ENCODE peak calls at places on chromosomes 4 and X, in four cellular contexts. One of them, this sample, is unnamed.

GRCh38 chr4:1050486-1051213 is 39.2 kb downstream of the FGFRL1 start:
- DNase-seq in K562: no peak
- DNase-seq in HEK293T: no peak
- DNase-seq in HepG2: no peak
- DNase-seq in this sample: peak

GRCh38 chrX:13345037-13345436 is 25.2 kb upstream of the ATXN3L start:
- DNase-seq in K562: no peak
- DNase-seq in HEK293T: no peak
- DNase-seq in HepG2: no peak
- DNase-seq in this sample: no peak

GRCh38 chr4:112183252-112183651 is 38.0 kb downstream of the FAM241A start:
- DNase-seq in K562: no peak
- DNase-seq in HEK293T: no peak
- DNase-seq in HepG2: no peak
- DNase-seq in this sample: no peak

GRCh38 chr4:41318839-41319530 is 62.3 kb downstream of the UCHL1 start:
- DNase-seq in K562: no peak
- DNase-seq in HEK293T: no peak
- DNase-seq in HepG2: peak
- DNase-seq in this sample: no peak

GRCh38 chr4:17358236-17358635 is 153.7 kb downstream of the QDPR start:
- DNase-seq in K562: no peak
- DNase-seq in HEK293T: no peak
- DNase-seq in HepG2: no peak
- DNase-seq in this sample: no peak

GRCh38 chrX:118261136-118261535 is 84.8 kb upstream of the WDR44 start:
- DNase-seq in K562: no peak
- DNase-seq in HEK293T: no peak
- DNase-seq in HepG2: no peak
- DNase-seq in this sample: no peak

GRCh38 chr4:5267418-5267817 is 216.1 kb downstream of the STK32B start:
- DNase-seq in K562: no peak
- DNase-seq in HEK293T: no peak
- DNase-seq in HepG2: no peak
- DNase-seq in this sample: no peak

GRCh38 chr4:2258091-2259035 is 3.5 kb downstream of the MXD4 start:
- DNase-seq in K562: no peak
- DNase-seq in HEK293T: no peak
- DNase-seq in HepG2: no peak
- DNase-seq in this sample: peak

GRCh38 chr4:175470141-175470540 is 341.9 kb downstream of the GPM6A start:
- DNase-seq in K562: no peak
- DNase-seq in HEK293T: no peak
- DNase-seq in HepG2: no peak
- DNase-seq in this sample: no peak

GRCh38 chr4:74630551-74630950 is 163.8 kb downstream of the BTC start:
- DNase-seq in K562: no peak
- DNase-seq in HEK293T: no peak
- DNase-seq in HepG2: no peak
- DNase-seq in this sample: no peak

GRCh38 chrX:130887392-130887791 is 15.6 kb downstream of the ENOX2 start:
- DNase-seq in K562: no peak
- DNase-seq in HEK293T: no peak
- DNase-seq in HepG2: no peak
- DNase-seq in this sample: no peak

GRCh38 chrX:11929476-11929875 is 171.4 kb downstream of the MSL3 start:
- DNase-seq in K562: no peak
- DNase-seq in HEK293T: no peak
- DNase-seq in HepG2: no peak
- DNase-seq in this sample: no peak

GRCh38 chrX:2387614-2388239 is 113.0 kb downstream of the DHRSX start:
- DNase-seq in K562: no peak
- DNase-seq in HEK293T: no peak
- DNase-seq in HepG2: no peak
- DNase-seq in this sample: no peak

GRCh38 chr4:55396305-55397023 is 707 bp downstream of the TMEM165 start:
- DNase-seq in K562: peak
- DNase-seq in HEK293T: peak
- DNase-seq in HepG2: peak
- DNase-seq in this sample: peak

GRCh38 chr4:75598390-75598789 is 31.9 kb downstream of the CDKL2 start:
- DNase-seq in K562: no peak
- DNase-seq in HEK293T: no peak
- DNase-seq in HepG2: no peak
- DNase-seq in this sample: no peak

GRCh38 chrX:138925330-138925729 is 213.8 kb upstream of the FGF13 start:
- DNase-seq in K562: peak
- DNase-seq in HEK293T: no peak
- DNase-seq in HepG2: no peak
- DNase-seq in this sample: no peak

GRCh38 chr4:143381171-143382118 is 44.8 kb downstream of the GAB1 start:
- DNase-seq in K562: no peak
- DNase-seq in HEK293T: peak
- DNase-seq in HepG2: no peak
- DNase-seq in this sample: no peak

GRCh38 chr4:64158648-64159326 is 250.5 kb downstream of the TECRL start:
- DNase-seq in K562: peak
- DNase-seq in HEK293T: peak
- DNase-seq in HepG2: peak
- DNase-seq in this sample: peak

GRCh38 chr4:140641789-140642439 is 73.2 kb upstream of the UCP1 start:
- DNase-seq in K562: no peak
- DNase-seq in HEK293T: no peak
- DNase-seq in HepG2: peak
- DNase-seq in this sample: peak

DNA sequence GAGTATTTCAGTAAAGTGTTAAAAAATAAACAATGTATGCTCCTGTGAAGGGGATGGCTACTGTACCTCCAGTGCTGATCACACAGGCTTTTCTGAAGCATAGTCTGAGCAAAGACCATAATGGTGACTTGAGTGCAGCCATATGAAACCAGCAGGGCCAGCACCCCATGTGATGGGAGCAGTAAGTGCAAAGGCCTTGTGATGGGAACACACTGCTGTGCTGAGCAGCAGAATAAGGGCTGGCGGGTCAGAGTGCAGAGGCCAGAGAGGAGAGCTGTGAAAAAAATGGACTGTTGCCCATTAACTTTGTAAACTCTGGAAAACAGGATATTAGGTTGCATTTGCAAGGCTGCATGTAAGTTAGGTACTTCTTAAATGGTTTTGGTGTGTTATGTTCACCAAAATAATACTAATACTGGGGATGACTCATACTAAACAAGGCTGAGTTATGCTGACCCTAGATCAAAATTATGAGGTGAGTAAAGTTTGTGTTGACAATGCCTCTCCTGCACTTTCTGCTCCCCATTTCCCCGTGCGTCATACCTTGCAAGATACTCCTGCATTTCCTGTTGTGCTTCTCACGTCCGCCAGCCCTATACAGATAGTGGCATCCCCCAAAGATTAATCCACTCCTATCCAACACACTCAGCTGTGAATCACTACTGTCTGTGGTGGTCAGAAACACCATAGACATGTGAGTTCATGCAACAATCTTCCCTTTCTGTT is 67.0 kb upstream of the FAM9A start:
- DNase-seq in K562: no peak
- DNase-seq in HEK293T: no peak
- DNase-seq in HepG2: no peak
- DNase-seq in this sample: no peak
- TF ChIP-seq ELF4 in K562: no peak
- TF ChIP-seq ELF4 in HEK293T: no peak
- TF ChIP-seq ELF4 in HepG2: no peak
- TF ChIP-seq ELF4 in this sample: no peak

GRCh38 chrX:84248226-84248625 is 60.2 kb upstream of the RPS6KA6 start:
- DNase-seq in K562: no peak
- DNase-seq in HEK293T: no peak
- DNase-seq in HepG2: no peak
- DNase-seq in this sample: no peak
- TF ChIP-seq ELF4 in K562: no peak
- TF ChIP-seq ELF4 in HEK293T: no peak
- TF ChIP-seq ELF4 in HepG2: no peak
- TF ChIP-seq ELF4 in this sample: no peak

GRCh38 chr4:98706935-98707334 is 48.5 kb upstream of the TSPAN5 start:
- DNase-seq in K562: no peak
- DNase-seq in HEK293T: no peak
- DNase-seq in HepG2: no peak
- DNase-seq in this sample: no peak

GRCh38 chr4:98712607-98713006 is 54.2 kb upstream of the TSPAN5 start:
- DNase-seq in K562: no peak
- DNase-seq in HEK293T: no peak
- DNase-seq in HepG2: no peak
- DNase-seq in this sample: no peak

GRCh38 chr4:98711526-98711925 is 53.1 kb upstream of the TSPAN5 start:
- DNase-seq in K562: no peak
- DNase-seq in HEK293T: no peak
- DNase-seq in HepG2: no peak
- DNase-seq in this sample: no peak

GRCh38 chr4:98706200-98706813 is 47.9 kb upstream of the TSPAN5 start:
- DNase-seq in K562: no peak
- DNase-seq in HEK293T: no peak
- DNase-seq in HepG2: no peak
- DNase-seq in this sample: no peak

GRCh38 chr4:98710831-98711230 is 52.4 kb upstream of the TSPAN5 start:
- DNase-seq in K562: no peak
- DNase-seq in HEK293T: no peak
- DNase-seq in HepG2: no peak
- DNase-seq in this sample: no peak
- TF ChIP-seq ELF4 in K562: no peak
- TF ChIP-seq ELF4 in HEK293T: no peak
- TF ChIP-seq ELF4 in HepG2: no peak
- TF ChIP-seq ELF4 in this sample: no peak

GRCh38 chrX:39854772-39855747 is 242.7 kb downstream of the BCOR start:
- DNase-seq in K562: no peak
- DNase-seq in HEK293T: no peak
- DNase-seq in HepG2: no peak
- DNase-seq in this sample: no peak
- TF ChIP-seq ELF4 in K562: no peak
- TF ChIP-seq ELF4 in HEK293T: no peak
- TF ChIP-seq ELF4 in HepG2: no peak
- TF ChIP-seq ELF4 in this sample: no peak

DNA sequence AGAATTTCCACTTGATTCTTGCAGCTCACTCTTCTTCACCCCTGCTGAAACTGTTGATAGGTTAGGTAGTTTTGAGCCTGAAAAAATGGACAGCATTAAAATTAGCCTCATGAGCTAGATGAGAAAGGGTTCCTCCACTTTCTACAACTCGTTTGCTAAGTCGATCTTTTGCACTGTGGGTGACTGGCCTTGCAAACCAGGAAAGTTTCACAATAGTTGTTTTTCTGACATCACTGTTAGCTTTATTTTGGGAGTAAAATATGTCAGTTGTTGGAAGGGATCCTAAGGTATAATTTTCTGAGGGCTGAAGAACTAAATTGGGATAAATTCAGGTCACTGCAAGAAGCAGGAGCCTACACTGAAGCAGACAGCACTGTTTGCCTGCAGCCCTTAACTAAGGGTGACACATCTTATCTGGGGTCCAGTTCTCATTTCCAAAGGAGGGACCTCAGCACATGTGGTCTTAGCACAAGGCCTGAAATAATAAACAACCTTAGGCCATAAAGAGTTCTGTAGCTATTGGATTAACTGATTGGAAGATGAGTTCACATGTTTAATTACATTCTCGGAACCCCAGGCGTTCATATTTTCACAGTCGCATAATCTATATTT is 29.1 kb downstream of the ANAPC4 start:
- DNase-seq in K562: no peak
- DNase-seq in HEK293T: no peak
- DNase-seq in HepG2: peak
- DNase-seq in this sample: no peak
- TF ChIP-seq ELF4 in K562: no peak
- TF ChIP-seq ELF4 in HEK293T: no peak
- TF ChIP-seq ELF4 in HepG2: no peak
- TF ChIP-seq ELF4 in this sample: no peak

GRCh38 chr4:71186566-71187398 is 152.0 kb upstream of the SLC4A4 start:
- DNase-seq in K562: no peak
- DNase-seq in HEK293T: peak
- DNase-seq in HepG2: no peak
- DNase-seq in this sample: peak

GRCh38 chr4:71188197-71188625 is 150.6 kb upstream of the SLC4A4 start:
- DNase-seq in K562: no peak
- DNase-seq in HEK293T: peak
- DNase-seq in HepG2: no peak
- DNase-seq in this sample: no peak

GRCh38 chr4:71187399-71188196 is 151.2 kb upstream of the SLC4A4 start:
- DNase-seq in K562: no peak
- DNase-seq in HEK293T: peak
- DNase-seq in HepG2: no peak
- DNase-seq in this sample: peak

GRCh38 chr4:71184195-71184781 is 154.5 kb upstream of the SLC4A4 start:
- DNase-seq in K562: peak
- DNase-seq in HEK293T: peak
- DNase-seq in HepG2: peak
- DNase-seq in this sample: peak

DNA sequence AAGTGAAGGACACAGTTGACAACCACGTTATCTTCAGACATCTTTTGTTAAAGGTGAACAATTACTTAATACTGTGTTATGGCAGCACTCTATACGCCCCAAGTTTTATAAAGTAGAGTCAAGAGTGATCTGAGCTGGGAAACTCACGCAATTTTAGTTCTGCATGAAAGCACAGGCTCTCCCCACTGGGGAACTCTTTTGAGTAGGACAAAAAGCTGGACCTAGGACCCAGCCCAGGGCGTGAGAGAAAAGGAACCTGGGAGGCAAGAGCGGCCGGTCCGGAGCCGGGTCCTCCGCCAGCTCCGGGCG is 152.6 kb upstream of the SLC4A4 start:
- DNase-seq in K562: no peak
- DNase-seq in HEK293T: no peak
- DNase-seq in HepG2: no peak
- DNase-seq in this sample: no peak
- TF ChIP-seq ELF4 in K562: no peak
- TF ChIP-seq ELF4 in HEK293T: no peak
- TF ChIP-seq ELF4 in HepG2: no peak
- TF ChIP-seq ELF4 in this sample: no peak

GRCh38 chr4:12894062-12894461 is 590.1 kb downstream of the RAB28 start:
- DNase-seq in K562: no peak
- DNase-seq in HEK293T: no peak
- DNase-seq in HepG2: no peak
- DNase-seq in this sample: no peak
- TF ChIP-seq ELF4 in K562: no peak
- TF ChIP-seq ELF4 in HEK293T: no peak
- TF ChIP-seq ELF4 in HepG2: no peak
- TF ChIP-seq ELF4 in this sample: no peak

GRCh38 chr4:156195914-156196313 is 242.2 kb upstream of the CTSO start:
- DNase-seq in K562: no peak
- DNase-seq in HEK293T: no peak
- DNase-seq in HepG2: no peak
- DNase-seq in this sample: no peak

GRCh38 chr4:156196722-156197121 is 243.1 kb upstream of the CTSO start:
- DNase-seq in K562: no peak
- DNase-seq in HEK293T: no peak
- DNase-seq in HepG2: no peak
- DNase-seq in this sample: no peak

GRCh38 chr4:156193116-156193515 is 239.4 kb upstream of the CTSO start:
- DNase-seq in K562: no peak
- DNase-seq in HEK293T: peak
- DNase-seq in HepG2: no peak
- DNase-seq in this sample: no peak

GRCh38 chr4:156193800-156194199 is 240.1 kb upstream of the CTSO start:
- DNase-seq in K562: no peak
- DNase-seq in HEK293T: no peak
- DNase-seq in HepG2: no peak
- DNase-seq in this sample: no peak

GRCh38 chr4:156194896-156195295 is 241.2 kb upstream of the CTSO start:
- DNase-seq in K562: no peak
- DNase-seq in HEK293T: no peak
- DNase-seq in HepG2: no peak
- DNase-seq in this sample: no peak
- TF ChIP-seq ELF4 in K562: no peak
- TF ChIP-seq ELF4 in HEK293T: no peak
- TF ChIP-seq ELF4 in HepG2: no peak
- TF ChIP-seq ELF4 in this sample: no peak

This sample was measured in WTC11.